ENCODE peak calls at places on chromosome 6, in four cellular contexts. C, X, W and G are unnamed samples.

GRCh38 chr6:22954749-22955385 is 385.5 kb downstream of the HDGFL1 start:
- DNase-seq in C (peak), X (peak), W (no peak), G (no peak)

GRCh38 chr6:36852481-36853147 is 13.4 kb upstream of the CPNE5 start:
- DNase-seq in C (peak), X (peak), W (no peak), G (no peak)

GRCh38 chr6:85620308-85620707 is 22.4 kb downstream of the SYNCRIP start:
- DNase-seq in C (no peak), X (no peak), W (no peak), G (no peak)

GRCh38 chr6:36739947-36740817 is 42.6 kb downstream of the RAB44 start:
- DNase-seq in C (no peak), X (no peak), W (no peak), G (no peak)

GRCh38 chr6:36605560-36606391 is 11.6 kb downstream of the SRSF3 start:
- DNase-seq in C (no peak), X (no peak), W (no peak), G (no peak)

GRCh38 chr6:130412556-130413290 is 46.9 kb downstream of the TMEM200A start:
- DNase-seq in C (peak), X (no peak), W (no peak), G (no peak)

GRCh38 chr6:44171899-44172546 is 13.4 kb downstream of the CAPN11 start:
- DNase-seq in C (no peak), X (no peak), W (no peak), G (no peak)

GRCh38 chr6:113137411-113137810 is 719.7 kb upstream of the MARCKS start:
- DNase-seq in C (peak), X (no peak), W (no peak), G (no peak)

GRCh38 chr6:45845546-45845945 is 170.1 kb downstream of the CLIC5 start:
- DNase-seq in C (peak), X (no peak), W (no peak), G (no peak)

GRCh38 chr6:154751020-154751800 is 18.0 kb downstream of the SCAF8 start:
- DNase-seq in C (no peak), X (no peak), W (no peak), G (no peak)

GRCh38 chr6:168411793-168412192 is 29.2 kb upstream of the SMOC2 start:
- DNase-seq in C (no peak), X (no peak), W (no peak), G (no peak)

GRCh38 chr6:133648576-133648975 is 240.3 kb upstream of the TCF21 start:
- DNase-seq in C (no peak), X (no peak), W (no peak), G (no peak)

DNA sequence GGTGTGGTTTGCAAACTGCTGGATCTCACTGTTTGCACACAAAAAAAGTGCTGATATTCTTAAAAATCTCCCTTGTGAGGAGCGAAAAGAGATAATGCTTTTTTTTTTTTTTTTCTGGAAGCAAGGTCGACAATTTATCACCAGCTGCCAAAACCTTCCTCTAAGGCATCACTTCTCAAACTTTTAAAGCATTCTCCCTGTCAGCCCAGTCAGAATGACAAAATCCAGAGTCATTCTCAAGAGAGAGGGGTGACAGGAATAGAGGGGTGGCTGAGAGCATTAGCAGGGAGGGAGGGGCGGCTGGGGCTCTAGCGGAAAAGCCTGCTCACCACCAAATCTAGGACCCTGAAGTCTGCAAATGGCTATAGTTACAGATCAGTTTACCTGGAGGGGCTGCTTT is 137.1 kb upstream of the ARMC2 start:
- DNase-seq in C (no peak), X (no peak), W (no peak), G (no peak)
- H3K27ac ChIP-seq in C (no peak), X (no peak), W (no peak), G (no peak)

GRCh38 chr6:28225056-28225834 is at the start of gene ZSCAN9:
- DNase-seq in C (peak), X (peak), W (peak), G (peak)

GRCh38 chr6:28220164-28221133 is 4.6 kb upstream of the ZSCAN9 start:
- DNase-seq in C (no peak), X (no peak), W (no peak), G (no peak)

GRCh38 chr6:28226460-28226859 is 1.4 kb downstream of the ZSCAN9 start:
- DNase-seq in C (no peak), X (no peak), W (no peak), G (no peak)

GRCh38 chr6:28218312-28219248 is 6.5 kb upstream of the ZSCAN9 start:
- DNase-seq in C (peak), X (peak), W (peak), G (peak)

GRCh38 chr6:28224131-28225055 is 682 bp upstream of the ZSCAN9 start:
- DNase-seq in C (no peak), X (no peak), W (no peak), G (no peak)
- H3K27ac ChIP-seq in C (peak), X (peak), W (peak), G (peak)

DNA sequence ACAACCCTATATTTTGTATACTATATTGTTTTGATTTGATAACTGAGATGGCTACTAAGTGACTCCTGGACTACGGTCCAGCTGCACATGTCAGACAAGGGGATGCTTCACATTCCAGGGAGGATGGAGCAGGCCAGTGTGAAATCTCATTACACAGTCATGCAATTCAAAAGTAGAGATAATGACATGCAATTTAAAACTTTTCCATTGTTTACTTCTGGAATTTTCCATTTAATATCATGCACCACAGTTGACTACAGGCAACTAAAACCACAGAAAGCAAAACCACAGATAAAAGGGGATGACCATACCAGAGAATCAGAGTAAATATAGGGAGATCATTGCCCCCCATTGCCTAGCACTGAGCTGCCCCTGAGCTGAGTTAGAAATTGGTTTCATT is 366.4 kb downstream of the BTBD9 start:
- DNase-seq in C (no peak), X (no peak), W (no peak), G (no peak)
- H3K27ac ChIP-seq in C (no peak), X (no peak), W (no peak), G (no peak)

GRCh38 chr6:141141870-141142269 is 990.9 kb upstream of the GJE1 start:
- DNase-seq in C (no peak), X (no peak), W (no peak), G (no peak)
- H3K27ac ChIP-seq in C (no peak), X (no peak), W (no peak), G (no peak)

DNA sequence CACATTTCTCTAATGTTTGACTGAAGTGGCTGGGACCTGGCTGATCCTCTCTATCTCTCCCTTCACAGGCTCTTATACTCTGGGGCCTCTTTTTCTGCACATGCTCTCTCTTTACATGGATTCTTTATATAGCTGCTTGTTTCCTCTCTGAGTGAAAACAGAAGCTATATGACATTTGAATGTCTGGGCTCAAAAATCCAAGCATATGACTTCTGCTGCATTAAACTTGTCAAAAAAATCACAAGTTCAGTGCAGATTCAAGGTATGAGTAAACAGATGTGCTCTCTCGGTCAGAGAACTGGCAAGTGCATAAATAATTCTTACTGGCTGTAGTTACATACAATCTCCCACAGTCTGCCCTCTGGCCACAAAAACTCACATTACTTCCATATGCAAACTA is 96.6 kb downstream of the LCA5 start:
- DNase-seq in C (no peak), X (no peak), W (no peak), G (no peak)
- H3K27ac ChIP-seq in C (no peak), X (no peak), W (no peak), G (no peak)

GRCh38 chr6:139325686-139326085 is 33.9 kb upstream of the TXLNB start:
- DNase-seq in C (no peak), X (no peak), W (no peak), G (no peak)
- H3K27ac ChIP-seq in C (no peak), X (no peak), W (no peak), G (no peak)

GRCh38 chr6:119337252-119337651 is 12.3 kb downstream of the MAN1A1 start:
- DNase-seq in C (no peak), X (no peak), W (no peak), G (no peak)

GRCh38 chr6:119340766-119341487 is 8.6 kb downstream of the MAN1A1 start:
- DNase-seq in C (no peak), X (no peak), W (no peak), G (no peak)

GRCh38 chr6:119342430-119342829 is 7.1 kb downstream of the MAN1A1 start:
- DNase-seq in C (no peak), X (no peak), W (no peak), G (no peak)

GRCh38 chr6:119337762-119338161 is 11.8 kb downstream of the MAN1A1 start:
- DNase-seq in C (no peak), X (no peak), W (no peak), G (no peak)

DNA sequence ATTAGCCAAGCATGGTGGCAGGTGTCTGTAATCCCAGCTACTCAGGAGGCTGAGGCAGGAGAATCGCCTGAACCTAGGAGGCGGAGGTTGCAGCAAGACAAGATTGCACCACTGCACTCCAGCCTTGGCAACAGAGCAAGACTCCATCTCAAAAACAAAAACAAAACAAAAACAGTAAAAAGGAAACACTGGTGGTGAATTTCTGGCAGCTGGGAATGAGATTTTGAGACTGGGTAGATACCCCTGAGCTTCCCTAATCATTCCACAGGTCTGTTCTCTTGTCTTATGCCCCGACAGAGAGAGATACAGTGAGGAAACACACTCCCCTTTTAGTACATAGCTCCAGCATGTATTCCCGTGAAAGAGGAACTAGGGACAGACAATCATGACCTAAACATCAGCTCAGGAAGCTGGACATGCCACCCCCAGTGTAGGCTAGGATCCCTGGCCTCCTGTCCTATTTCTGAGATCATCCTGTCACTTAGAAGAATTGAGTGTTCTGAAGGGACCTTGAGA is 9.6 kb downstream of the MAN1A1 start:
- DNase-seq in C (no peak), X (no peak), W (no peak), G (no peak)
- H3K27ac ChIP-seq in C (no peak), X (peak), W (no peak), G (no peak)

DNA sequence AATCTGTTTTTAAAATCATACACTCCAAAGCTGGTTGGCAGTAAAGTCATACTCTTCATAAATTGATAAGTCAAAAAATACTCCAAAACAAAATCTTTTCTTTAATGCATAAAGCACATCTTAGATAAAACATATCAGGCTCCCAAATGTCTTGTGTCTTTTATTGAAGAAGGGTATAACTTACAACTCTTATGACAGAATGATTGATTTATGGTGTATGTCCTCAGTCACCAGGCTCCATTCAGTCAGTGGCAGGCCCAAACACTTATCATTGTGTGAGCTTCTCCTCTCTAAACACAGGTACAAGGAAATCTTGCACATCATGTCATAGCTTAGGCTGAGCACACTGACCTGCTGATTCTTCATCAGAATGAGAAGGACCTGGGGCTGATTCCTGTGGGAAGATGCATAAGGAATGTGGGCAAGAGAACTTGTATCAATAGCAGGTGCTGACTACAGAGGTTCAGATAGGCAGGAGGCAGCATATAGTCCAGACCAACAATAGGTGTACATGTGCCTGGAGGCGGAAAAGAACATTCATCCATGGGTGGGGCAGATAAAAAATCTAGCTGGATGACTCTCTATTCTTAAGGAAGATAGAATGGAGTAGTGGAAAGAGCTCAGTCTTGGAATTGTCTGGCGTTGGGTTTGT is 1.9 kb downstream of the CALHM5 start:
- DNase-seq in C (no peak), X (no peak), W (no peak), G (no peak)
- H3K27ac ChIP-seq in C (no peak), X (no peak), W (no peak), G (no peak)

DNA sequence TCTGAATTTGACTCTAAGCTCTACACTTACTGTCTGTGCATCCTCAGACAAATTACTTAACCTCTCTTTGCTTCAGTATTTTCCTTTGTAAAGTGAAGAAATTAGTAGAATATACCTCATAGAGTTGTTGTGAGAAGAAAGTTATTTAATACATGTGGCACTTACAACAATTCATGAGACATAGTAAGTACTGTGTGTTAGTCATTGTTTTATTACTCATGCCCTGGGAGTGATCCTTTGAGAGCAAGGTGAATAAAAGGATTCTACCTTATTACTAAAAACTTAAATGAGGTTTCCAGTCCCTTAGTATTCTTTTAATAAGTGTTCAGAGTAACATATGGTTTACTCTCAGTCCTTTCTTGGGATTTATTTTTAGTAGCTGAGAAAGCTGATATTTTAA is 233.6 kb upstream of the MAP3K7 start:
- DNase-seq in C (no peak), X (no peak), W (no peak), G (no peak)
- H3K27ac ChIP-seq in C (no peak), X (no peak), W (no peak), G (no peak)

GRCh38 chr6:144730088-144730640 is 445.0 kb downstream of the UTRN start:
- DNase-seq in C (no peak), X (no peak), W (no peak), G (no peak)

GRCh38 chr6:144731229-144731628 is 446.1 kb downstream of the UTRN start:
- DNase-seq in C (no peak), X (no peak), W (no peak), G (no peak)

GRCh38 chr6:144729502-144729901 is 444.4 kb downstream of the UTRN start:
- DNase-seq in C (no peak), X (no peak), W (no peak), G (no peak)

GRCh38 chr6:144725731-144726522 is 440.8 kb downstream of the UTRN start:
- DNase-seq in C (no peak), X (no peak), W (no peak), G (no peak)

DNA sequence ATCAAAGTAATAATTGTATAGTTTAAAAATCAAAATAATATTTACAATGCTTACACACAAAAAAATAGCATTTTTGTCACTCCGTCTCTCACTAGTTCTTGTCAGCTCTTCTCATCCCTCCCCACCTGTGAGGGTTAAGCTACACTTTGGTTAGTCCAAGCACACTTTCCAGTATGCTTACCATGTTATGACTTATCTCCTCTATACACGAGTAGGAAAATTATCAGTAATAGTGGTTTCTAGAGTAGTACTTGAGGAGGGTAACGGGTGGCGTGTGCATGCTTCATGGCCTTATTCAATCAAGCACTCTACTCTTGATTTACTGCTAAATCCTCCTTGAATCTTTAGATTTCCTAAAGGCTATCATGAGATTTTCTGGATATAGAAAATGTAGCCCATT is 443.7 kb downstream of the UTRN start:
- DNase-seq in C (no peak), X (no peak), W (no peak), G (no peak)
- H3K27ac ChIP-seq in C (no peak), X (no peak), W (no peak), G (no peak)